ENCODE peak calls at places on chromosomes 11 and 22, in six cellular contexts. One of them, this sample, is unnamed.

GRCh38 chr22:44661659-44662569 is 40.1 kb upstream of the PRR5 start:
- DNase-seq in fibroblast of lung: no peak
- DNase-seq in heart left ventricle: no peak
- DNase-seq in stimulated activated CD4-positive, alpha-beta T cell treated with anti-CD3 and anti-CD28 coated beads, Interleukin-1b, Interleukin-23, amount 100 ng/mL, for 4 hours: no peak
- DNase-seq in activated CD4-positive, alpha-beta T cell treated with anti-CD3 and anti-CD28 coated beads, Interleukin-2, amount 10 ng/mL, durations not matched to agents 7 days and 5 days: no peak
- DNase-seq in mesenteric fat pad: no peak
- DNase-seq in this sample: no peak

GRCh38 chr11:721913-722811 is 16.1 kb downstream of the EPS8L2 start:
- DNase-seq in fibroblast of lung: no peak
- DNase-seq in heart left ventricle: no peak
- DNase-seq in stimulated activated CD4-positive, alpha-beta T cell treated with anti-CD3 and anti-CD28 coated beads, Interleukin-1b, Interleukin-23, amount 100 ng/mL, for 4 hours: no peak
- DNase-seq in activated CD4-positive, alpha-beta T cell treated with anti-CD3 and anti-CD28 coated beads, Interleukin-2, amount 10 ng/mL, durations not matched to agents 7 days and 5 days: peak
- DNase-seq in mesenteric fat pad: no peak
- DNase-seq in this sample: peak

GRCh38 chr11:118628031-118628430 is 20.6 kb downstream of the PHLDB1 start:
- DNase-seq in fibroblast of lung: no peak
- DNase-seq in heart left ventricle: no peak
- DNase-seq in stimulated activated CD4-positive, alpha-beta T cell treated with anti-CD3 and anti-CD28 coated beads, Interleukin-1b, Interleukin-23, amount 100 ng/mL, for 4 hours: no peak
- DNase-seq in activated CD4-positive, alpha-beta T cell treated with anti-CD3 and anti-CD28 coated beads, Interleukin-2, amount 10 ng/mL, durations not matched to agents 7 days and 5 days: no peak
- DNase-seq in mesenteric fat pad: no peak
- DNase-seq in this sample: peak

GRCh38 chr11:17798716-17799115 is 64.1 kb downstream of the KCNC1 start:
- DNase-seq in fibroblast of lung: no peak
- DNase-seq in heart left ventricle: peak
- DNase-seq in stimulated activated CD4-positive, alpha-beta T cell treated with anti-CD3 and anti-CD28 coated beads, Interleukin-1b, Interleukin-23, amount 100 ng/mL, for 4 hours: no peak
- DNase-seq in activated CD4-positive, alpha-beta T cell treated with anti-CD3 and anti-CD28 coated beads, Interleukin-2, amount 10 ng/mL, durations not matched to agents 7 days and 5 days: no peak
- DNase-seq in mesenteric fat pad: peak
- DNase-seq in this sample: no peak

GRCh38 chr11:126310229-126310991 is 6.5 kb downstream of the DCPS start:
- DNase-seq in fibroblast of lung: peak
- DNase-seq in heart left ventricle: peak
- DNase-seq in stimulated activated CD4-positive, alpha-beta T cell treated with anti-CD3 and anti-CD28 coated beads, Interleukin-1b, Interleukin-23, amount 100 ng/mL, for 4 hours: peak
- DNase-seq in activated CD4-positive, alpha-beta T cell treated with anti-CD3 and anti-CD28 coated beads, Interleukin-2, amount 10 ng/mL, durations not matched to agents 7 days and 5 days: peak
- DNase-seq in mesenteric fat pad: no peak
- DNase-seq in this sample: peak

GRCh38 chr22:24994070-24994763 is 41.7 kb downstream of the KIAA1671 start:
- DNase-seq in fibroblast of lung: no peak
- DNase-seq in heart left ventricle: no peak
- DNase-seq in stimulated activated CD4-positive, alpha-beta T cell treated with anti-CD3 and anti-CD28 coated beads, Interleukin-1b, Interleukin-23, amount 100 ng/mL, for 4 hours: no peak
- DNase-seq in activated CD4-positive, alpha-beta T cell treated with anti-CD3 and anti-CD28 coated beads, Interleukin-2, amount 10 ng/mL, durations not matched to agents 7 days and 5 days: peak
- DNase-seq in mesenteric fat pad: no peak
- DNase-seq in this sample: no peak

GRCh38 chr11:78587446-78587845 is 12.8 kb upstream of the NARS2 start:
- DNase-seq in fibroblast of lung: no peak
- DNase-seq in heart left ventricle: no peak
- DNase-seq in stimulated activated CD4-positive, alpha-beta T cell treated with anti-CD3 and anti-CD28 coated beads, Interleukin-1b, Interleukin-23, amount 100 ng/mL, for 4 hours: no peak
- DNase-seq in activated CD4-positive, alpha-beta T cell treated with anti-CD3 and anti-CD28 coated beads, Interleukin-2, amount 10 ng/mL, durations not matched to agents 7 days and 5 days: no peak
- DNase-seq in mesenteric fat pad: no peak
- DNase-seq in this sample: no peak

GRCh38 chr11:12725863-12726666 is 51.8 kb downstream of the TEAD1 start:
- DNase-seq in fibroblast of lung: peak
- DNase-seq in heart left ventricle: no peak
- DNase-seq in stimulated activated CD4-positive, alpha-beta T cell treated with anti-CD3 and anti-CD28 coated beads, Interleukin-1b, Interleukin-23, amount 100 ng/mL, for 4 hours: no peak
- DNase-seq in activated CD4-positive, alpha-beta T cell treated with anti-CD3 and anti-CD28 coated beads, Interleukin-2, amount 10 ng/mL, durations not matched to agents 7 days and 5 days: no peak
- DNase-seq in mesenteric fat pad: no peak
- DNase-seq in this sample: no peak

GRCh38 chr11:27281740-27282139 is 81.3 kb downstream of the CCDC34 start:
- DNase-seq in fibroblast of lung: no peak
- DNase-seq in heart left ventricle: no peak
- DNase-seq in stimulated activated CD4-positive, alpha-beta T cell treated with anti-CD3 and anti-CD28 coated beads, Interleukin-1b, Interleukin-23, amount 100 ng/mL, for 4 hours: no peak
- DNase-seq in activated CD4-positive, alpha-beta T cell treated with anti-CD3 and anti-CD28 coated beads, Interleukin-2, amount 10 ng/mL, durations not matched to agents 7 days and 5 days: no peak
- DNase-seq in mesenteric fat pad: no peak
- DNase-seq in this sample: no peak

GRCh38 chr22:17430298-17430900 is 61.1 kb downstream of the CECR2 start:
- DNase-seq in fibroblast of lung: peak
- DNase-seq in heart left ventricle: peak
- DNase-seq in stimulated activated CD4-positive, alpha-beta T cell treated with anti-CD3 and anti-CD28 coated beads, Interleukin-1b, Interleukin-23, amount 100 ng/mL, for 4 hours: no peak
- DNase-seq in activated CD4-positive, alpha-beta T cell treated with anti-CD3 and anti-CD28 coated beads, Interleukin-2, amount 10 ng/mL, durations not matched to agents 7 days and 5 days: no peak
- DNase-seq in mesenteric fat pad: no peak
- DNase-seq in this sample: no peak

GRCh38 chr11:72743321-72744221 is 8.6 kb downstream of the ARAP1 start:
- DNase-seq in fibroblast of lung: no peak
- DNase-seq in heart left ventricle: no peak
- DNase-seq in stimulated activated CD4-positive, alpha-beta T cell treated with anti-CD3 and anti-CD28 coated beads, Interleukin-1b, Interleukin-23, amount 100 ng/mL, for 4 hours: no peak
- DNase-seq in activated CD4-positive, alpha-beta T cell treated with anti-CD3 and anti-CD28 coated beads, Interleukin-2, amount 10 ng/mL, durations not matched to agents 7 days and 5 days: no peak
- DNase-seq in mesenteric fat pad: no peak
- DNase-seq in this sample: no peak

GRCh38 chr22:40055143-40055926 is 60.6 kb downstream of the FAM83F start:
- DNase-seq in fibroblast of lung: no peak
- DNase-seq in heart left ventricle: no peak
- DNase-seq in stimulated activated CD4-positive, alpha-beta T cell treated with anti-CD3 and anti-CD28 coated beads, Interleukin-1b, Interleukin-23, amount 100 ng/mL, for 4 hours: no peak
- DNase-seq in activated CD4-positive, alpha-beta T cell treated with anti-CD3 and anti-CD28 coated beads, Interleukin-2, amount 10 ng/mL, durations not matched to agents 7 days and 5 days: peak
- DNase-seq in mesenteric fat pad: no peak
- DNase-seq in this sample: no peak

GRCh38 chr11:14073821-14074529 is 111.5 kb downstream of the SPON1 start:
- DNase-seq in fibroblast of lung: peak
- DNase-seq in heart left ventricle: no peak
- DNase-seq in stimulated activated CD4-positive, alpha-beta T cell treated with anti-CD3 and anti-CD28 coated beads, Interleukin-1b, Interleukin-23, amount 100 ng/mL, for 4 hours: no peak
- DNase-seq in activated CD4-positive, alpha-beta T cell treated with anti-CD3 and anti-CD28 coated beads, Interleukin-2, amount 10 ng/mL, durations not matched to agents 7 days and 5 days: no peak
- DNase-seq in mesenteric fat pad: no peak
- DNase-seq in this sample: no peak

GRCh38 chr11:44229003-44229570 is 80.9 kb downstream of the ALX4 start:
- DNase-seq in fibroblast of lung: no peak
- DNase-seq in heart left ventricle: no peak
- DNase-seq in stimulated activated CD4-positive, alpha-beta T cell treated with anti-CD3 and anti-CD28 coated beads, Interleukin-1b, Interleukin-23, amount 100 ng/mL, for 4 hours: no peak
- DNase-seq in activated CD4-positive, alpha-beta T cell treated with anti-CD3 and anti-CD28 coated beads, Interleukin-2, amount 10 ng/mL, durations not matched to agents 7 days and 5 days: no peak
- DNase-seq in mesenteric fat pad: no peak
- DNase-seq in this sample: no peak

GRCh38 chr11:33692013-33692504 is 8.6 kb downstream of the C11orf91 start:
- DNase-seq in fibroblast of lung: peak
- DNase-seq in heart left ventricle: peak
- DNase-seq in stimulated activated CD4-positive, alpha-beta T cell treated with anti-CD3 and anti-CD28 coated beads, Interleukin-1b, Interleukin-23, amount 100 ng/mL, for 4 hours: no peak
- DNase-seq in activated CD4-positive, alpha-beta T cell treated with anti-CD3 and anti-CD28 coated beads, Interleukin-2, amount 10 ng/mL, durations not matched to agents 7 days and 5 days: no peak
- DNase-seq in mesenteric fat pad: no peak
- DNase-seq in this sample: peak

GRCh38 chr11:65576232-65576866 is 496 bp downstream of the EHBP1L1 start:
- DNase-seq in fibroblast of lung: no peak
- DNase-seq in heart left ventricle: peak
- DNase-seq in stimulated activated CD4-positive, alpha-beta T cell treated with anti-CD3 and anti-CD28 coated beads, Interleukin-1b, Interleukin-23, amount 100 ng/mL, for 4 hours: no peak
- DNase-seq in activated CD4-positive, alpha-beta T cell treated with anti-CD3 and anti-CD28 coated beads, Interleukin-2, amount 10 ng/mL, durations not matched to agents 7 days and 5 days: no peak
- DNase-seq in mesenteric fat pad: no peak
- DNase-seq in this sample: no peak

GRCh38 chr11:30333405-30333804 is 10.5 kb downstream of the ARL14EP start:
- DNase-seq in fibroblast of lung: no peak
- DNase-seq in heart left ventricle: no peak
- DNase-seq in stimulated activated CD4-positive, alpha-beta T cell treated with anti-CD3 and anti-CD28 coated beads, Interleukin-1b, Interleukin-23, amount 100 ng/mL, for 4 hours: no peak
- DNase-seq in activated CD4-positive, alpha-beta T cell treated with anti-CD3 and anti-CD28 coated beads, Interleukin-2, amount 10 ng/mL, durations not matched to agents 7 days and 5 days: no peak
- DNase-seq in mesenteric fat pad: no peak
- DNase-seq in this sample: no peak

GRCh38 chr11:69471329-69472052 is 10.0 kb upstream of the LINC01488 start:
- DNase-seq in fibroblast of lung: no peak
- DNase-seq in heart left ventricle: peak
- DNase-seq in stimulated activated CD4-positive, alpha-beta T cell treated with anti-CD3 and anti-CD28 coated beads, Interleukin-1b, Interleukin-23, amount 100 ng/mL, for 4 hours: no peak
- DNase-seq in activated CD4-positive, alpha-beta T cell treated with anti-CD3 and anti-CD28 coated beads, Interleukin-2, amount 10 ng/mL, durations not matched to agents 7 days and 5 days: no peak
- DNase-seq in mesenteric fat pad: no peak
- DNase-seq in this sample: peak

GRCh38 chr11:93903989-93904388 is 53.6 kb upstream of the VSTM5 start:
- DNase-seq in fibroblast of lung: no peak
- DNase-seq in heart left ventricle: no peak
- DNase-seq in stimulated activated CD4-positive, alpha-beta T cell treated with anti-CD3 and anti-CD28 coated beads, Interleukin-1b, Interleukin-23, amount 100 ng/mL, for 4 hours: no peak
- DNase-seq in activated CD4-positive, alpha-beta T cell treated with anti-CD3 and anti-CD28 coated beads, Interleukin-2, amount 10 ng/mL, durations not matched to agents 7 days and 5 days: no peak
- DNase-seq in mesenteric fat pad: no peak
- DNase-seq in this sample: no peak

GRCh38 chr11:65945430-65945911 is at the start of gene TSGA10IP:
- DNase-seq in fibroblast of lung: no peak
- DNase-seq in heart left ventricle: no peak
- DNase-seq in stimulated activated CD4-positive, alpha-beta T cell treated with anti-CD3 and anti-CD28 coated beads, Interleukin-1b, Interleukin-23, amount 100 ng/mL, for 4 hours: no peak
- DNase-seq in activated CD4-positive, alpha-beta T cell treated with anti-CD3 and anti-CD28 coated beads, Interleukin-2, amount 10 ng/mL, durations not matched to agents 7 days and 5 days: no peak
- DNase-seq in mesenteric fat pad: no peak
- DNase-seq in this sample: no peak

GRCh38 chr11:48006301-48006992 is 26.1 kb downstream of the PTPRJ start:
- DNase-seq in fibroblast of lung: peak
- DNase-seq in heart left ventricle: no peak
- DNase-seq in stimulated activated CD4-positive, alpha-beta T cell treated with anti-CD3 and anti-CD28 coated beads, Interleukin-1b, Interleukin-23, amount 100 ng/mL, for 4 hours: no peak
- DNase-seq in activated CD4-positive, alpha-beta T cell treated with anti-CD3 and anti-CD28 coated beads, Interleukin-2, amount 10 ng/mL, durations not matched to agents 7 days and 5 days: peak
- DNase-seq in mesenteric fat pad: no peak
- DNase-seq in this sample: no peak